ENCODE peak calls at places on chromosomes 7 and 10, in eight cellular contexts. O is A673; G is CD4-positive, alpha-beta memory T cell; F is neural progenitor cell; S is OCI-LY7; A is fibroblast of lung; C is CD8-positive, alpha-beta T cell; T is prostate gland. B is an unnamed sample.

GRCh38 chr7:142441074-142441403 is 183.2 kb upstream of the PRSS58 start:
- DNase-seq in G (no peak), O (no peak), S (no peak), F (no peak), C (no peak), A (no peak), T (no peak), B (peak)

GRCh38 chr7:92588561-92588960 is 1.6 kb downstream of the FAM133B start:
- DNase-seq in F (no peak), G (no peak), T (no peak), O (peak), C (no peak), S (no peak), A (no peak), B (peak)

GRCh38 chr7:139060838-139061237 is 25.0 kb upstream of the ZC3HAV1L start:
- DNase-seq in C (no peak), O (no peak), G (no peak), S (no peak), T (no peak), F (no peak), A (no peak), B (no peak)

GRCh38 chr10:4671451-4672145 is 154.4 kb upstream of the AKR1E2 start:
- DNase-seq in C (no peak), A (peak), G (no peak), O (no peak), S (no peak), F (no peak), T (no peak), B (no peak)

GRCh38 chr10:74432841-74433594 is 282.0 kb downstream of the ADK start:
- DNase-seq in O (peak), T (no peak), C (no peak), F (no peak), S (no peak), G (no peak), A (peak), B (no peak)

GRCh38 chr7:14242186-14242585 is 252.7 kb upstream of the ETV1 start:
- DNase-seq in S (no peak), C (no peak), O (no peak), G (no peak), A (no peak), F (peak), T (no peak), B (no peak)

GRCh38 chr10:5665380-5666323 is 743 bp downstream of the ASB13 start:
- DNase-seq in A (peak), S (peak), F (peak), C (no peak), G (no peak), O (no peak), T (no peak), B (peak)

GRCh38 chr7:157719008-157719682 is 382.3 kb downstream of the DNAJB6 start:
- DNase-seq in S (no peak), O (no peak), F (no peak), A (no peak), G (no peak), C (no peak), T (no peak), B (no peak)

GRCh38 chr7:134896073-134896472 is 90.2 kb upstream of the AGBL3 start:
- DNase-seq in O (no peak), A (no peak), G (no peak), C (no peak), T (no peak), F (no peak), S (no peak), B (no peak)

GRCh38 chr10:123995461-123996131 is 97.8 kb downstream of the CHST15 start:
- DNase-seq in G (peak), F (peak), O (no peak), A (peak), S (peak), C (no peak), T (no peak), B (no peak)

DNA sequence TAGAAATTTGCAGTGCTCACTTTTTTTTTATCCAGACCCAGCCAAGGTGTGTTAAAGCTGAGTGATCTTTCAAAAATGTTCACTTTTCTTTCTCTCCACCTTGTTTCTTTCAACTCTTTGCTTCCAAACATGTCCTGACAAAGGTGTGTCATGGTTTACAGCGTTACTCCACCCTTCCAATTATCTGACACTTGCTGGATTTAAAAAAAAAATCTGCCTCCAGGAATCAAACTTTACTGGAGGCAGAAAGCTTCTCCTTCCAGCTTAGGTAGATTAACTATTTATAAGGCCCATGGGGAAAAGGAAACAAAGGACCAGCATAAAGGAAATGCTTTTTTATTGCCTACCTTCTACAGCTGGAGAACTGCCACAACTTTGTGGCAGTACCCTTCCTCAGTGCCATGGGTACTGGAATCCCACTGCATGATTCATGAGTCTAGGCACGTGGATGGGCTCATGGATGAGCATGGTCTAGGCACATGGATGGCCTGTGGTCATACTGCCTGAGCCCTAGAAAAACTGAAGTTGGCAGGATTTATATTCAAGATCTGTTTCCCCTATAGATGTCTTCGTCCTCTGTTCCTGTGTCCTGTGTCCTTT is at the start of gene COL17A1:
- DNase-seq in S (no peak), A (no peak), C (no peak), T (no peak), G (no peak), O (peak), F (no peak), B (no peak)
- H3K4me3 ChIP-seq in S (no peak), A (no peak), C (no peak), T (no peak), G (no peak), O (no peak), F (no peak), B (no peak)

DNA sequence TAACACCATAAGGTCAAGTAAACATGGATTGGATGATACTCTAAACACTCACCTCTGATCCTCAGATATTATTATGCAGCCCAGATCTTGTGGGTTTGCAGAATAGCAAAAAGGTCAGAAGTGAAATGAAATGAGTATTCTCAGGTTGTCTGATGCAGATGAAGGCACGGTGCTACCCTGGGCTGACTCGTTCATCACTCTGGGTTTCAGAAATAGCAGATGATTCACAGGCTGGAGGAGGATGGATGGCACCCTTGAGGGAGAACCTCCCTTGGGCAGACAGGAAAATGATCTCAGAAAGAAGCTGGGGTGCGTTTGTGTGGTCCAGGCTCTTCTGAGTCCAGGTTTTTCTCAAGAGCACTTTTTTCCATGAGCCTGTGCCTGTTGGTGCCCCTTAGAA is 515.8 kb upstream of the MKI67 start:
- DNase-seq in C (no peak), G (no peak), S (no peak), A (peak), T (no peak), O (no peak), F (no peak), B (no peak)
- H3K27ac ChIP-seq in C (no peak), G (no peak), S (no peak), A (no peak), T (no peak), O (no peak), F (no peak), B (no peak)

GRCh38 chr10:43417950-43418768 is 9.2 kb upstream of the HNRNPF start:
- DNase-seq in C (peak), O (no peak), G (peak), F (no peak), A (no peak), S (peak), T (no peak), B (peak)
- H3K4me3 ChIP-seq in C (peak), O (no peak), G (no peak), F (no peak), A (no peak), S (peak), T (no peak), B (no peak)

DNA sequence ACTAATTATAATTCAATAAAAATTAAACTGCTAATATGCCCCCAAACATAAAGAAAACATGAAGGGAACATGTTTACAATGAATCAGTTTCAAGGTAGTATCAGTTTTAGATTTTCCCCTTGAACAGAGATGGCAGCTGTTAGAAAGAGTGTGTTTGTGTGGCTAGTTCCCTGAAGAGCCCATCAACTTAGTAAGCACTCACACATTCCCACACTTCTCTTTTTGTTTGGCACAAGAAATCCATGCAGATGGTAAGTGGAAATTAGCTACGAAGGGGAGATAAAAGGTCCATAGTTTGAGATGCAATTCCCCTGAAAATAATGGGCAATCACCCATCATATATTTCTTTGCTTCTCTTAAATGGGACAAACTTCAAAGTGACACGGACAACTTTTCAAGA is 259.7 kb upstream of the NPY start:
- DNase-seq in S (no peak), C (no peak), G (no peak), F (no peak), O (no peak), T (no peak), A (no peak), B (no peak)
- H3K27ac ChIP-seq in S (no peak), C (no peak), G (no peak), F (no peak), O (peak), T (no peak), A (no peak), B (no peak)

DNA sequence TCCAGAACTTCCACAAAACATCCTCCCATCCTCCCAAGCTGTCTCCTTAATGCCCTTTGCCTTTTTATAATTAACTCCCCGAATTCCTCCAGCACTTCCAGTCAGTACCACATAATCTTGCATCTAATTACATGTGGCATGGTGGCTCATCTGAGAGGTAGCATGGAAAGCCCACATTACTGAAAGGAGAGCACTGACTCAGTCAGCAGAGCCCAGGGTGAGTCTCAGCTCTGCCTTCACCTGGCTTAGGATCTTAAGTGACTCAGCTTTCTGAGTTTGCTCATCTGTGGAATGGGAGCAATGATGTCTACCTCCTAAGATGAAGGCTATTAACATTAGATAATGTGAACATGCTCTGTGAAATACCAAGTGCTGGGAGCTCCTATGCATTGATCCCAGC is 433.9 kb downstream of the SORCS3 start:
- DNase-seq in A (no peak), T (no peak), C (no peak), G (no peak), S (no peak), O (no peak), F (no peak), B (no peak)
- H3K4me3 ChIP-seq in A (no peak), T (no peak), C (no peak), G (no peak), S (no peak), O (no peak), F (no peak), B (no peak)

GRCh38 chr7:152462995-152463713 is 27.4 kb upstream of the KMT2C start:
- DNase-seq in F (peak), T (no peak), O (peak), S (no peak), A (peak), G (no peak), C (no peak), B (no peak)
- H3K27ac ChIP-seq in F (peak), T (peak), O (peak), S (peak), A (peak), G (peak), C (peak), B (peak)

GRCh38 chr10:86365346-86366032 is 1.1 kb downstream of the GRID1 start:
- DNase-seq in O (no peak), S (no peak), G (no peak), F (peak), T (no peak), C (no peak), A (no peak), B (no peak)

GRCh38 chr10:86362566-86363183 is 3.9 kb downstream of the GRID1 start:
- DNase-seq in T (no peak), S (no peak), C (no peak), A (no peak), F (no peak), G (no peak), O (no peak), B (no peak)

GRCh38 chr10:86363184-86363832 is 3.3 kb downstream of the GRID1 start:
- DNase-seq in F (peak), T (peak), O (no peak), A (no peak), S (no peak), G (no peak), C (no peak), B (no peak)

GRCh38 chr10:86364551-86365345 is 1.8 kb downstream of the GRID1 start:
- DNase-seq in S (no peak), T (no peak), A (peak), F (peak), G (no peak), O (no peak), C (no peak), B (no peak)

GRCh38 chr10:86363833-86364511 is 2.6 kb downstream of the GRID1 start:
- DNase-seq in S (peak), T (no peak), A (no peak), O (no peak), C (no peak), G (no peak), F (no peak), B (no peak)
- H3K4me3 ChIP-seq in S (no peak), T (peak), A (no peak), O (no peak), C (no peak), G (no peak), F (peak), B (no peak)

GRCh38 chr7:100093498-100093897 is 4.7 kb downstream of the COPS6 start:
- DNase-seq in C (no peak), S (no peak), F (no peak), O (no peak), G (no peak), T (no peak), A (no peak), B (peak)
- H3K27ac ChIP-seq in C (no peak), S (no peak), F (peak), O (peak), G (no peak), T (no peak), A (peak), B (no peak)